ENCODE peak calls at places on chromosome 22, in five cellular contexts. A is lower lobe of right lung; J is CD8-positive, alpha-beta T cell; B is naive thymus-derived CD4-positive, alpha-beta T cell; T is pancreas. E is an unnamed sample.
A peak's percentile ranks its signal among the peaks of the same experiment; 100 is the strongest.

GRCh38 chr22:36325163-36326031 is 62.4 kb downstream of the MYH9 start:
- DNase-seq in A (peak; percentile 87), J (no peak), B (no peak), T (no peak), E (no peak)

GRCh38 chr22:36900880-36901279 is 12.5 kb upstream of the CSF2RB start:
- DNase-seq in A (no peak), J (no peak), B (no peak), T (no peak), E (no peak)

GRCh38 chr22:37337204-37337943 is 55.1 kb downstream of the CYTH4 start:
- DNase-seq in A (no peak), J (no peak), B (no peak), T (peak; percentile 17), E (peak; percentile 70)

GRCh38 chr22:48481748-48482147 is 1345.9 kb downstream of the BRD1 start:
- DNase-seq in A (no peak), J (no peak), B (no peak), T (no peak), E (no peak)

GRCh38 chr22:45069925-45070324 is 60.1 kb upstream of the PHF21B start:
- DNase-seq in A (no peak), J (no peak), B (no peak), T (no peak), E (peak; percentile 49)

GRCh38 chr22:36486619-36487384 is 5.4 kb upstream of the TXN2 start:
- DNase-seq in A (no peak), J (peak; percentile 78), B (peak; percentile 66), T (no peak), E (peak; percentile 56)

GRCh38 chr22:29253561-29254282 is 14.1 kb downstream of the RHBDD3 start:
- DNase-seq in A (no peak), J (no peak), B (no peak), T (no peak), E (no peak)

GRCh38 chr22:50641696-50642607 is 14.0 kb upstream of the ARSA start:
- DNase-seq in A (peak; percentile 57), J (no peak), B (no peak), T (no peak), E (no peak)

GRCh38 chr22:29167032-29167911 is 38.4 kb upstream of the EMID1 start:
- DNase-seq in A (no peak), J (no peak), B (no peak), T (no peak), E (no peak)

GRCh38 chr22:37228106-37229011 is 15.7 kb downstream of the RAC2 start:
- DNase-seq in A (no peak), J (peak; percentile 74), B (peak; percentile 58), T (no peak), E (peak; percentile 73)

GRCh38 chr22:35552186-35552842 is 11.7 kb downstream of the RASD2 start:
- DNase-seq in A (no peak), J (peak; percentile 87), B (peak; percentile 86), T (no peak), E (peak; percentile 9)

GRCh38 chr22:43173566-43173965 is 13.4 kb downstream of the TTLL12 start:
- DNase-seq in A (no peak), J (no peak), B (no peak), T (peak; percentile 68), E (no peak)

GRCh38 chr22:38108561-38109319 is 1.7 kb downstream of the BAIAP2L2 start:
- DNase-seq in A (peak; percentile 43), J (no peak), B (no peak), T (peak; percentile 51), E (no peak)

GRCh38 chr22:38314140-38314991 is 2.9 kb downstream of the CSNK1E start:
- DNase-seq in A (no peak), J (peak; percentile 53), B (no peak), T (no peak), E (no peak)

GRCh38 chr22:40082184-40082583 is 87.4 kb downstream of the FAM83F start:
- DNase-seq in A (no peak), J (no peak), B (no peak), T (no peak), E (no peak)

GRCh38 chr22:40076702-40077645 is 82.2 kb downstream of the FAM83F start:
- DNase-seq in A (no peak), J (no peak), B (no peak), T (no peak), E (peak; percentile 61)

GRCh38 chr22:40071720-40072119 is 77.0 kb downstream of the FAM83F start:
- DNase-seq in A (no peak), J (no peak), B (no peak), T (no peak), E (no peak)

GRCh38 chr22:40081662-40082061 is 86.9 kb downstream of the FAM83F start:
- DNase-seq in A (no peak), J (no peak), B (no peak), T (no peak), E (no peak)

GRCh38 chr22:40077646-40078016 is 82.9 kb downstream of the FAM83F start:
- DNase-seq in A (no peak), J (no peak), B (no peak), T (no peak), E (no peak)
- H3K4me1 ChIP-seq in A (peaks cover 21% of the 10 kb centered on the region), J (peaks cover 67% of the 10 kb centered on the region), B (peaks cover 24% of the 10 kb centered on the region), T (no peaks in the 10 kb centered on the region), E (peaks cover 20% of the 10 kb centered on the region)

DNA sequence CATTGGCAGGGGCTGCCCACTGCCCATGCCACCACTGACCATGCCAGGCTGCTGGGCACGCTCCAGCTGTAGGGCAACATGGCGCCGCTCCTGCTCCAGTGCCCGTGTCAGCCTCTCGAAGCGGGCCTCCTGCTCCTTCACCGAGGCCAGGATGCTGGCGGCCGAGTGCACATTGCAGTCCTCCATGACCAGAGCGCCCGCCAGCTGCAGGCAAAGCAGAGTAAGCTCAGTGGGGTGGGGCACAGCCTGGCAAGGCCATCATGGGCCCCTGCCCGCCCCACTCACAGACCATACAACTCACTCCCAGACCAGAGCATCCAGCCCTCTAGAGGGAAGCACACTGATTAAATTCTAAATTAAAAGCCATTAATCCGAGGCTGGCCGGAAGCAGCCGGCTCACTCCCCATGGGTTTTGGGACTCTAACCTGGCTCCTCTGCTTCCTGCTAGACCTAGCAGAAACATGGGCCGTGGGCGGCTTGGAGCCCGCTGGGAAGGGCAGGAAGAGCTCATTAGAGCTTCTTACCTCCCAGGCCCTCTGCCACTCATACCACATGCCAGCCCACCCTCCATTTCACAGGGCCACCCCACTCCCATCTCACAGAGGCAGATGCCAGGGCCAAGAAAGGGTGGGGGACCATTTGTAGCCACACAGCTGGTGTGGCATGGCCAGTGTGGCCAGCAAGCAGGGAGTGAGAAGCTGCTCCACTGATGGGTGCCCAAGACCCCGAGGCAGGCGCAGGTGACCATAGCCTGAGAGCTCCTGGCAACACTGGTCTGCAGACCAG is 25.8 kb downstream of the ARVCF start:
- DNase-seq in A (no peak), J (no peak), B (no peak), T (peak; percentile 56), E (no peak)
- H3K27ac ChIP-seq in A (no peak overlapping the region), J (no peak overlapping the region), B (no peak overlapping the region), T (no peak overlapping the region), E (no peak overlapping the region)

GRCh38 chr22:32830473-32830872 is 29.0 kb downstream of the TIMP3 start:
- DNase-seq in A (no peak), J (no peak), B (no peak), T (no peak), E (no peak)
- H3K4me1 ChIP-seq in A (peaks cover 96% of the 10 kb centered on the region), J (no peaks in the 10 kb centered on the region), B (no peaks in the 10 kb centered on the region), T (no peaks in the 10 kb centered on the region), E (no peaks in the 10 kb centered on the region)

DNA sequence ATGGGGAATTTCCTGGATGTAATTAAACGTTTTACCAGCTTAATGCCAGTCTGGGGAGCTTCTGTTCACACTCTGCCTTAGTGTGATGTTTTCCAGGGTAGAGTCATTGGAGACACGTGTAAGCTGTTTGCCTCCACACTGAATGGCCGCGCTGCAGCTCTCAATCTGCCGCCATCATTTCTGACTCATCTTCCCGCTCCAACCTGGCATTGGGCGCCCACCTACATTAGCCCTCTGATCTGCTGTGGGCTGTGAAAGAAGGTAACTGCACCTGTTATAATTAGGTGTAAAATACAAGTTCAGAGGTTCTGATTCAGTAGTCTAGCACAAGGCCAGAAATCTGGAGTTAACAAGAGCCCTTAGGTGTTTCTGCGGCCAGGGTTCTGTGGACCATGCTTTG is 54.6 kb downstream of the MN1 start:
- DNase-seq in A (no peak), J (no peak), B (no peak), T (no peak), E (no peak)
- H3K27ac ChIP-seq in A (no peak overlapping the region), J (no peak overlapping the region), B (no peak overlapping the region), T (no peak overlapping the region), E (no peak overlapping the region)

DNA sequence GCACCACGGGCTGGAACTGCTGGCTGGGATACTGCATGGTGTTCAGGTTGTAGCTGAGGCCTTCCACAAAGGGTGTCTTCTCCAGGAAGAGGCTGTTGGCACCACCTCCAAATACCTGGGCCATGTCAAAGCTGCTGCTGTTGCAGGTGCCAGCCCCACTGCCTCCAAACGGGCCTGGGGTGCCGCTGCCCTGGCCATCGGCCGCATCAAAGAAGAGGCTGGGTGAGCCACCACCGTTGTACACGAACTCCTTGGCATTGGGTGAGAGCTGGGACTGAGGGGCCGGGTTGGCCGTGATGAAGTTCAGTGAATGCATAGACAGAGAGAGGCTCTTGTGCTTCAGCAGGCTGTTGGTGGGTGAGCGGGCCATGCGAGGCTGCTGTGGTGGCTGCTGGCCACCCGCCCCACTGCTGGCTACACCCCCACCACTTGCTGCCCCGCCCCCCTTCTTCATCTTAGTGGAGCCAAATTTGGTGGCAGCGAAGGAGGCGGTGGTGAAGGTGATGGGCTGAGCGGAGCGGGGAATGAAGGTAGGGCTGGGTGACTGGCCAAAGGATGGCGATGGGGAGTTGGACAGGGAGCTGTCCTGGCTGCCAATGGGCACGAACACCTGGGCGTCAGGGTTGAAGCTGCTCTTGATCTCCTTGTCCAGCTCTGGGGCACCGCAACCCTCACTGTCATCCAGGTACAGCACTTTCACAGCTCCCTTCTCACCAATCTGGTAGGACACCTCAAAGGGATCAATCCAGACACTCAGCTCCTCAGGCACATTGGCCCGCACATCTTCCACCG is 10.1 kb downstream of the TOB2 start:
- DNase-seq in A (no peak), J (no peak), B (no peak), T (no peak), E (no peak)
- H3K4me1 ChIP-seq in A (peaks cover 29% of the 10 kb centered on the region), J (no peaks in the 10 kb centered on the region), B (no peaks in the 10 kb centered on the region), T (no peaks in the 10 kb centered on the region), E (no peaks in the 10 kb centered on the region)

GRCh38 chr22:17954860-17955587 is 69.3 kb downstream of the MICAL3 start:
- DNase-seq in A (no peak), J (no peak), B (no peak), T (no peak), E (no peak)
- H3K27ac ChIP-seq in A (no peak overlapping the region), J (no peak overlapping the region), B (no peak overlapping the region), T (no peak overlapping the region), E (no peak overlapping the region)

GRCh38 chr22:23531283-23531921 is 48.7 kb downstream of the IGLL1 start:
- DNase-seq in A (peak; percentile 24), J (no peak), B (no peak), T (peak; percentile 65), E (no peak)

GRCh38 chr22:23531966-23532735 is 47.9 kb downstream of the IGLL1 start:
- DNase-seq in A (peak; percentile 14), J (no peak), B (no peak), T (peak; percentile 46), E (no peak)

GRCh38 chr22:23530106-23530505 is 50.0 kb downstream of the IGLL1 start:
- DNase-seq in A (peak; percentile 10), J (no peak), B (no peak), T (peak; percentile 21), E (no peak)

GRCh38 chr22:23529166-23530103 is 50.7 kb downstream of the IGLL1 start:
- DNase-seq in A (peak; percentile 19), J (no peak), B (no peak), T (peak; percentile 34), E (no peak)

GRCh38 chr22:23530766-23531282 is 49.3 kb downstream of the IGLL1 start:
- DNase-seq in A (peak; percentile 20), J (no peak), B (no peak), T (peak; percentile 31), E (no peak)
- H3K4me1 ChIP-seq in A (peaks cover 19% of the 10 kb centered on the region), J (no peaks in the 10 kb centered on the region), B (no peaks in the 10 kb centered on the region), T (no peaks in the 10 kb centered on the region), E (no peaks in the 10 kb centered on the region)